ENCODE peak calls at places on chromosomes 13 and 19, in four cellular contexts. One of them, this sample, is unnamed.

GRCh38 chr13:50353651-50354415 is 338.6 kb downstream of the KCNRG start:
- DNase-seq in dorsolateral prefrontal cortex: no peak
- DNase-seq in adipocyte: peak; percentile 36
- DNase-seq in SK-N-MC: no peak
- DNase-seq in this sample: peak; percentile 39

GRCh38 chr13:23889598-23890224 is 511 bp upstream of the MIPEP start:
- DNase-seq in dorsolateral prefrontal cortex: no peak
- DNase-seq in adipocyte: peak; percentile 33
- DNase-seq in SK-N-MC: no peak
- DNase-seq in this sample: no peak

GRCh38 chr13:28494861-28495585 is at the start of gene FLT1:
- DNase-seq in dorsolateral prefrontal cortex: no peak
- DNase-seq in adipocyte: peak; percentile 78
- DNase-seq in SK-N-MC: no peak
- DNase-seq in this sample: no peak

GRCh38 chr13:75378301-75378700 is 103.7 kb downstream of the TBC1D4 start:
- DNase-seq in dorsolateral prefrontal cortex: no peak
- DNase-seq in adipocyte: no peak
- DNase-seq in SK-N-MC: no peak
- DNase-seq in this sample: no peak

GRCh38 chr19:16073988-16074387 is 2.3 kb upstream of the TPM4 start:
- DNase-seq in dorsolateral prefrontal cortex: no peak
- DNase-seq in adipocyte: no peak
- DNase-seq in SK-N-MC: no peak
- DNase-seq in this sample: no peak

GRCh38 chr13:114108894-114109293 is 23.5 kb downstream of the RASA3 start:
- DNase-seq in dorsolateral prefrontal cortex: peak; percentile 25
- DNase-seq in adipocyte: no peak
- DNase-seq in SK-N-MC: no peak
- DNase-seq in this sample: no peak

GRCh38 chr19:33397536-33398360 is 24.2 kb downstream of the CEBPG start:
- DNase-seq in dorsolateral prefrontal cortex: no peak
- DNase-seq in adipocyte: no peak
- DNase-seq in SK-N-MC: no peak
- DNase-seq in this sample: no peak

GRCh38 chr13:79792716-79793115 is 311.8 kb downstream of the NDFIP2 start:
- DNase-seq in dorsolateral prefrontal cortex: no peak
- DNase-seq in adipocyte: no peak
- DNase-seq in SK-N-MC: no peak
- DNase-seq in this sample: no peak

GRCh38 chr13:59373341-59373740 is 790.4 kb downstream of the DIAPH3 start:
- DNase-seq in dorsolateral prefrontal cortex: no peak
- DNase-seq in adipocyte: no peak
- DNase-seq in SK-N-MC: no peak
- DNase-seq in this sample: no peak

GRCh38 chr13:96772426-96772825 is 221.8 kb downstream of the OXGR1 start:
- DNase-seq in dorsolateral prefrontal cortex: no peak
- DNase-seq in adipocyte: no peak
- DNase-seq in SK-N-MC: no peak
- DNase-seq in this sample: no peak

GRCh38 chr13:97797553-97797952 is 155.9 kb upstream of the IPO5 start:
- DNase-seq in dorsolateral prefrontal cortex: no peak
- DNase-seq in adipocyte: no peak
- DNase-seq in SK-N-MC: no peak
- DNase-seq in this sample: no peak

GRCh38 chr19:7851623-7852500 is 21.8 kb downstream of the EVI5L start:
- DNase-seq in dorsolateral prefrontal cortex: peak; percentile 95
- DNase-seq in adipocyte: no peak
- DNase-seq in SK-N-MC: no peak
- DNase-seq in this sample: no peak

GRCh38 chr13:111616203-111616602 is 295.8 kb downstream of the TEX29 start:
- DNase-seq in dorsolateral prefrontal cortex: no peak
- DNase-seq in adipocyte: no peak
- DNase-seq in SK-N-MC: no peak
- DNase-seq in this sample: no peak

GRCh38 chr13:113997845-113998751 is 24.2 kb upstream of the C13orf46 start:
- DNase-seq in dorsolateral prefrontal cortex: no peak
- DNase-seq in adipocyte: no peak
- DNase-seq in SK-N-MC: no peak
- DNase-seq in this sample: peak; percentile 68

GRCh38 chr13:80012281-80012680 is 328.6 kb downstream of the SPRY2 start:
- DNase-seq in dorsolateral prefrontal cortex: no peak
- DNase-seq in adipocyte: peak; percentile 24
- DNase-seq in SK-N-MC: no peak
- DNase-seq in this sample: no peak

DNA sequence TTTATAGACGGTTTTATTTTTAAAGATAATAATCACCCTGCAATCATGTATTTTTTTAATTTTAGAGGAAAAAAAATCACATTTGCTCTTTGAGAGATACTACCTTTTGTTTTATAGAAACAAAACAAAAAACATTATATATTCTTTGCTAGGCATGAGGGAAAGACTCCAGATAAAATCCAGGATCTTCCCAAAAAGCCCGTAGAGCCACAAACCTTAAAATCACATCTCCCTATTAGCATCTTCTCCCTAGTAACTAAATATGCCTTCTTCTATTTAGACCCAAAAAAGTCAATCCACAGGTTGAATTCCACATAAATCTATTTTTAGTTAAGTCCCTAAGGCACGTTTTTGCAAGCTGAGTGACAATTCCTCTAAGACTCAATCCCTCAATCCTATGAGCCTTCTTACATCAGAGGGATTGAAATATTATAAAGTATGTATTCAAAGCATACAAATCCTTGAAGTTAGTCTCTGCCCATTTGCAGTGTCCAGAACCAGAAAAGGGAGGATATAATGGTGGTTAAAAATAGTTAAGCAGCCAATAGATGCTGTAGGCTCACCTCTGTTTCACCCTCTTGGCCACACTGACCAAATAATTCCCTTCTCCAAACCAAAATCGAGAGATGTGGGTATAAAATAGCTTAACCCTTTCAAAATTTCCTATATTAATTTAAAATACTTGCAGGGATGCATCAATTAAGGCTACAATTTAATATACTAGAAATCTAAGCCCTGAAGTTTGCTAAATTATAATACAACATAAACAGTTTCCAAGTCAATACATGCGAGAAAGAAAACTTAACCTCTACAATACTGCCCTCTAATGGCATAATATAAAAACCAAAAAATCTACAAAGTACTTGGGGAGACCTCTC is 64.0 kb downstream of the SERP2 start:
- DNase-seq in dorsolateral prefrontal cortex: no peak
- DNase-seq in adipocyte: peak; percentile 85
- DNase-seq in SK-N-MC: no peak
- DNase-seq in this sample: no peak
- H3K4me3 ChIP-seq in dorsolateral prefrontal cortex: peak overlapping the region; percentile 78
- H3K4me3 ChIP-seq in adipocyte: peak overlapping the region; percentile 82
- H3K4me3 ChIP-seq in SK-N-MC: peak overlapping the region; percentile 95
- H3K4me3 ChIP-seq in this sample: peak overlapping the region; percentile 82

DNA sequence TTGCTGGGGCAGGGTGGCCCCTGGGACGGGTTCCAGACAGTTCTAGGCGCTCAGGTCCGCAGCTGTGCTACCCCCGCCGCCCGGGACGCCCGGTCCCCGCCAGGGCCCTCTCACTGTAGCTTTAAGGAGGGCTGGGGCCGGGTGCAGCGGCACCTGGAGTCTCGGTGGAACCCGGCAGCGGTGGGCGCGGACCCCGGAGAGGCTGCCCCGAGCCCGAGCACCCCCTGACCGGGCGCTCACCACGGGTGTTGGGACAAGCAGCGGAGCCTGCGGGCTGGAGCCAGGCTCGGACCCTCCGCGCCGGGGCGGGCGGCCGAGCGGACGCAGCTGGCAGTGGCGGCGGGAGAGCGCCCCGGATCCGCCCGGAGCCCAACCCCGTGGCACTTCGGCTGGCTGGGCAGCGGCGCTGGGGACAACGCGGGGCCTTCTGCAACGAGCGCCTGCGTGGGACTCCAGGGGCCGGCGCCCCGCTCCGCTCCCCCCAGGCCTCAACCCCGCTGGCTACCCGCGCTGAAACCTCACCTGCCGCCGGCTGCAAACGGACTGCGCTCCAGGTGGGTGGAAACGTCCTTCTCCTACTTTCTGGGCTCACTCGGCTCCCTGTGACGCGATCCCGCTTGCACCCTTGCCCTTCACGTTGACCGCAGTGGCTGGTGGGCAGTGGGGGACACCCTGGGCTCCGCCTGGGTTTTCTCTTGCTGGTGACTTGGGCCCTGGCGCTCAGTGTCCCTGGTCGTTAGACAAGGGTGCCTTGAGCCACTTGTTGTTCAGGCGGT is 81.1 kb downstream of the ZNF429 start:
- DNase-seq in dorsolateral prefrontal cortex: no peak
- DNase-seq in adipocyte: no peak
- DNase-seq in SK-N-MC: no peak
- DNase-seq in this sample: no peak
- H3K4me3 ChIP-seq in dorsolateral prefrontal cortex: peak overlapping the region; percentile 49
- H3K4me3 ChIP-seq in adipocyte: peak overlapping the region; percentile 56
- H3K4me3 ChIP-seq in SK-N-MC: no peak overlapping the region
- H3K4me3 ChIP-seq in this sample: no peak overlapping the region

DNA sequence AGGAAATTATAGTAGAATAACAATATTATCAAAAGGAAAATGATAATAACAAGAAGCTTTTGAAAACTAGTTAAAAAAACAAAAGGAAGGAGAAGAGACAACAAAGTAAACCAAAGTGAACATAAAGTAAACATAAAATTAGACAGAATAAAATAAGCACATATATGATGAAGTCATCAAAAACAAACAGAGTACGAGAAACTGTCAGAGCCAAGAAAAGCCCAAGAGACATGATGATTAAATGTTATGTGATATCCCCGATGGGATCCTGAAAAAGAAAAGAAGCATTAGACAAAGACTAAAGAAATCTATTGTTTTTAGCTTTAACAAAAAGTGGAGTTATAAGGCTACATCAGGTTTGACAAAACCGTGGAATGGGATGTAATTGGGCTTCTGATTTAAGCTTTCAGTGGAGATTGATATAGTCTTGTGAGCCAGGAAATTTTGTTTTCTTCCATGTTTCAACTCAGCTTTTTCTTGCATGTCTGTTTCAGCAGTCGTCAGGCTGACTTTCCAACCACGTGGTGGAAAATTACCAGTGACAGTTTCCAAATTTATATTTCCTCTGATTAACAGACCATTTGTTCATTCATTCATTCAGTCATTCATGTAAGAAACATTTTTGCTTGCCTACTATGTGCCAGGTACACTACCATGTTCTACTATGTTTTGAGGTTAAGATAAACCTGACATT is 64.9 kb downstream of the KL start:
- DNase-seq in dorsolateral prefrontal cortex: no peak
- DNase-seq in adipocyte: peak; percentile 55
- DNase-seq in SK-N-MC: no peak
- DNase-seq in this sample: peak; percentile 34
- H3K4me3 ChIP-seq in dorsolateral prefrontal cortex: no peak overlapping the region
- H3K4me3 ChIP-seq in adipocyte: peak overlapping the region; percentile 48
- H3K4me3 ChIP-seq in SK-N-MC: no peak overlapping the region
- H3K4me3 ChIP-seq in this sample: no peak overlapping the region

GRCh38 chr19:4088975-4089374 is 22.3 kb upstream of the ZBTB7A start:
- DNase-seq in dorsolateral prefrontal cortex: no peak
- DNase-seq in adipocyte: no peak
- DNase-seq in SK-N-MC: no peak
- DNase-seq in this sample: no peak
- H3K4me3 ChIP-seq in dorsolateral prefrontal cortex: no peak overlapping the region
- H3K4me3 ChIP-seq in adipocyte: no peak overlapping the region
- H3K4me3 ChIP-seq in SK-N-MC: no peak overlapping the region
- H3K4me3 ChIP-seq in this sample: no peak overlapping the region

GRCh38 chr19:48645652-48646191 is at the start of gene CA11:
- DNase-seq in dorsolateral prefrontal cortex: peak; percentile 72
- DNase-seq in adipocyte: peak; percentile 41
- DNase-seq in SK-N-MC: no peak
- DNase-seq in this sample: no peak

GRCh38 chr19:48644355-48644754 is 1.6 kb downstream of the CA11 start:
- DNase-seq in dorsolateral prefrontal cortex: no peak
- DNase-seq in adipocyte: no peak
- DNase-seq in SK-N-MC: no peak
- DNase-seq in this sample: no peak

GRCh38 chr19:48644839-48645651 is 942 bp downstream of the CA11 start:
- DNase-seq in dorsolateral prefrontal cortex: peak; percentile 87
- DNase-seq in adipocyte: peak; percentile 81
- DNase-seq in SK-N-MC: no peak
- DNase-seq in this sample: no peak

GRCh38 chr19:48641850-48642249 is 4.1 kb downstream of the CA11 start:
- DNase-seq in dorsolateral prefrontal cortex: no peak
- DNase-seq in adipocyte: no peak
- DNase-seq in SK-N-MC: no peak
- DNase-seq in this sample: no peak

DNA sequence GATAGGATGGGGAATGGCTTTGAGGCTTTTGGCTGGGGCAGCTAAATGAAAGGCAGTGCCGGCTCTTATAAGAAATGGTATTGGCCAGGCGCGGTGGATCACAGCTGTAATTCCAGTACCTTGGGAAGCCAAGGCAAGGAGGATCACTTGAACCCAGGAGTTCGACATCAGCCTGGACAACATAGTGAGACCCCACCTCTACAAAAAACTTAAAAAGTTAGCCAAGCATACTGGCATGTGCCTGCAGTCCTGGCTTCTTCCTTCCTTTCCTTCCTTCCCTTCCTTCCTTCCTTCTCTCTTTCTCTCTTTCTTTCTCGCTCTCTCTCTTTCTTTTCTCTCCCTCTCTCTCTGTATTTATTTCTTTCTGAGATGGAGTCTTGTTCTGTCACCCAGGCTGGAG is 3.1 kb downstream of the CA11 start:
- DNase-seq in dorsolateral prefrontal cortex: no peak
- DNase-seq in adipocyte: no peak
- DNase-seq in SK-N-MC: no peak
- DNase-seq in this sample: no peak
- H3K4me3 ChIP-seq in dorsolateral prefrontal cortex: no peak overlapping the region
- H3K4me3 ChIP-seq in adipocyte: no peak overlapping the region
- H3K4me3 ChIP-seq in SK-N-MC: no peak overlapping the region
- H3K4me3 ChIP-seq in this sample: no peak overlapping the region

GRCh38 chr13:33205804-33206221 is 79.7 kb downstream of the STARD13 start:
- DNase-seq in dorsolateral prefrontal cortex: no peak
- DNase-seq in adipocyte: no peak
- DNase-seq in SK-N-MC: no peak
- DNase-seq in this sample: no peak
- H3K4me3 ChIP-seq in dorsolateral prefrontal cortex: no peak overlapping the region
- H3K4me3 ChIP-seq in adipocyte: no peak overlapping the region
- H3K4me3 ChIP-seq in SK-N-MC: peak overlapping the region; percentile 78
- H3K4me3 ChIP-seq in this sample: peak overlapping the region; percentile 38

This sample was measured in skeletal muscle cell.